ENCODE peak calls at places on chromosomes 13 and 19, in six cellular contexts. J is glomerular endothelial cell; W is T-helper 17 cell; B is activated T-cell treated with anti-CD3 and anti-CD28 coated beads for 48 hours; H is GM23248; S is stimulated activated CD4-positive, alpha-beta T cell treated with anti-CD3 and anti-CD28 coated beads, Interleukin-1b, Interleukin-23, amount 100 ng/mL, for 1 hour. I is an unnamed sample.

GRCh38 chr19:867855-868457 is 8.5 kb downstream of the CFD start:
- DNase-seq in J (no peak), W (no peak), B (no peak), H (no peak), S (no peak), I (no peak)

GRCh38 chr19:55353803-55354697 is 469 bp downstream of the COX6B2 start:
- DNase-seq in J (no peak), W (peak), B (peak), H (peak), S (no peak), I (peak)

GRCh38 chr13:98480915-98481510 is 95.9 kb downstream of the STK24 start:
- DNase-seq in J (no peak), W (peak), B (peak), H (no peak), S (no peak), I (no peak)

GRCh38 chr19:4730740-4731171 is 7.1 kb upstream of the DPP9 start:
- DNase-seq in J (no peak), W (peak), B (peak), H (peak), S (peak), I (peak)

GRCh38 chr19:12867120-12868099 is 13.8 kb downstream of the DNASE2 start:
- DNase-seq in J (no peak), W (peak), B (peak), H (peak), S (no peak), I (peak)

GRCh38 chr19:17680235-17680722 is 7.9 kb downstream of the UNC13A start:
- DNase-seq in J (no peak), W (no peak), B (peak), H (peak), S (no peak), I (no peak)

GRCh38 chr19:861756-862528 is 2.5 kb downstream of the CFD start:
- DNase-seq in J (no peak), W (peak), B (peak), H (peak), S (peak), I (peak)

GRCh38 chr19:13839938-13840750 is 36.8 kb upstream of the NANOS3 start:
- DNase-seq in J (no peak), W (no peak), B (no peak), H (peak), S (no peak), I (no peak)

GRCh38 chr13:40981361-40981760 is 37.8 kb downstream of the ELF1 start:
- DNase-seq in J (no peak), W (no peak), B (no peak), H (no peak), S (no peak), I (no peak)

GRCh38 chr19:17475541-17476115 is 5.3 kb downstream of the SLC27A1 start:
- DNase-seq in J (no peak), W (no peak), B (no peak), H (peak), S (no peak), I (no peak)

GRCh38 chr19:55091955-55092354 is 16.3 kb downstream of the EPS8L1 start:
- DNase-seq in J (no peak), W (no peak), B (no peak), H (no peak), S (no peak), I (no peak)

GRCh38 chr13:98577823-98578285 is 947 bp upstream of the STK24 start:
- DNase-seq in J (no peak), W (no peak), B (no peak), H (no peak), S (no peak), I (no peak)

GRCh38 chr13:78238911-78239310 is 320.3 kb upstream of the EDNRB start:
- DNase-seq in J (no peak), W (no peak), B (no peak), H (no peak), S (no peak), I (no peak)

GRCh38 chr19:41321600-41322270 is 11.8 kb downstream of the CCDC97 start:
- DNase-seq in J (no peak), W (no peak), B (no peak), H (peak), S (no peak), I (no peak)

GRCh38 chr13:25806304-25806974 is 245.4 kb downstream of the SHISA2 start:
- DNase-seq in J (no peak), W (no peak), B (no peak), H (no peak), S (no peak), I (no peak)

GRCh38 chr19:36041831-36042230 is 9.2 kb upstream of the CLIP3 start:
- DNase-seq in J (no peak), W (no peak), B (no peak), H (peak), S (no peak), I (no peak)

GRCh38 chr19:5287066-5287465 is 53.5 kb downstream of the PTPRS start:
- DNase-seq in J (no peak), W (no peak), B (no peak), H (no peak), S (no peak), I (no peak)

I was measured in T follicular helper cell.